ENCODE peak calls at places on chromosome 7, in six cellular contexts. N is CD8-positive, alpha-beta memory T cell; T is neuronal stem cell; Y is cardiac muscle cell; I is A549; Q is fibroblast of lung. A is an unnamed sample. For H3K9me3, the result is how much of the 10 kb centered on the place peaks cover.

GRCh38 chr7:36032362-36032818 is 120.7 kb upstream of the EEPD1 start:
- DNase-seq in N (no peak), T (no peak), Y (no peak), I (peak), Q (no peak), A (no peak)

GRCh38 chr7:113197274-113197673 is 78.9 kb upstream of the SMIM30 start:
- DNase-seq in N (no peak), T (no peak), Y (peak), I (no peak), Q (peak), A (no peak)

GRCh38 chr7:130009848-130010688 is 41.1 kb downstream of the ZC3HC1 start:
- DNase-seq in N (no peak), T (no peak), Y (peak), I (peak), Q (peak), A (no peak)

GRCh38 chr7:88480901-88481300 is 174.2 kb upstream of the STEAP4 start:
- DNase-seq in N (no peak), T (no peak), Y (no peak), I (no peak), Q (no peak), A (no peak)

GRCh38 chr7:50782376-50783208 is at the start of gene GRB10:
- DNase-seq in N (no peak), T (peak), Y (peak), I (no peak), Q (peak), A (no peak)

GRCh38 chr7:80614911-80615310 is 23.5 kb upstream of the CD36 start:
- DNase-seq in N (no peak), T (no peak), Y (peak), I (peak), Q (peak), A (no peak)

GRCh38 chr7:142516038-142516501 is 233.2 kb upstream of the PRSS1 start:
- DNase-seq in N (peak), T (peak), Y (peak), I (peak), Q (peak), A (peak)

GRCh38 chr7:87628780-87629569 is 777 bp downstream of the RUNDC3B start:
- DNase-seq in N (peak), T (no peak), Y (peak), I (peak), Q (no peak), A (peak)

GRCh38 chr7:116393654-116394053 is 105.9 kb upstream of the CAV2 start:
- DNase-seq in N (no peak), T (no peak), Y (peak), I (no peak), Q (peak), A (no peak)

GRCh38 chr7:113945018-113945938 is 26.5 kb upstream of the PPP1R3A start:
- DNase-seq in N (no peak), T (no peak), Y (no peak), I (no peak), Q (peak), A (no peak)

GRCh38 chr7:5217851-5218331 is 27.9 kb downstream of the WIPI2 start:
- DNase-seq in N (no peak), T (no peak), Y (no peak), I (no peak), Q (no peak), A (no peak)

GRCh38 chr7:96426027-96426426 is 104.1 kb upstream of the SLC25A13 start:
- DNase-seq in N (no peak), T (no peak), Y (peak), I (no peak), Q (peak), A (no peak)

GRCh38 chr7:14734839-14735321 is 167.7 kb downstream of the DGKB start:
- DNase-seq in N (no peak), T (peak), Y (no peak), I (no peak), Q (no peak), A (no peak)

GRCh38 chr7:131945313-131945831 is 388.9 kb upstream of the PODXL start:
- DNase-seq in N (no peak), T (peak), Y (peak), I (peak), Q (peak), A (no peak)

GRCh38 chr7:129228633-129229032 is 3.8 kb downstream of the AHCYL2 start:
- DNase-seq in N (no peak), T (no peak), Y (no peak), I (no peak), Q (no peak), A (no peak)

GRCh38 chr7:148589640-148590039 is 926 bp upstream of the C7orf33 start:
- DNase-seq in N (no peak), T (no peak), Y (no peak), I (no peak), Q (no peak), A (no peak)

GRCh38 chr7:149477494-149478443 is 16.9 kb upstream of the ZNF777 start:
- DNase-seq in N (no peak), T (no peak), Y (no peak), I (no peak), Q (no peak), A (no peak)

GRCh38 chr7:151470656-151471180 is 30.8 kb upstream of the CRYGN start:
- DNase-seq in N (no peak), T (peak), Y (no peak), I (no peak), Q (no peak), A (no peak)

GRCh38 chr7:6533893-6534804 is 17.1 kb downstream of the GRID2IP start:
- DNase-seq in N (no peak), T (no peak), Y (no peak), I (no peak), Q (no peak), A (no peak)

GRCh38 chr7:19944363-19945120 is 171.1 kb upstream of the TMEM196 start:
- DNase-seq in N (no peak), T (no peak), Y (no peak), I (no peak), Q (no peak), A (no peak)
- H3K4me3 ChIP-seq in N (no peak), T (no peak), Y (no peak), I (no peak), Q (no peak), A (no peak)

DNA sequence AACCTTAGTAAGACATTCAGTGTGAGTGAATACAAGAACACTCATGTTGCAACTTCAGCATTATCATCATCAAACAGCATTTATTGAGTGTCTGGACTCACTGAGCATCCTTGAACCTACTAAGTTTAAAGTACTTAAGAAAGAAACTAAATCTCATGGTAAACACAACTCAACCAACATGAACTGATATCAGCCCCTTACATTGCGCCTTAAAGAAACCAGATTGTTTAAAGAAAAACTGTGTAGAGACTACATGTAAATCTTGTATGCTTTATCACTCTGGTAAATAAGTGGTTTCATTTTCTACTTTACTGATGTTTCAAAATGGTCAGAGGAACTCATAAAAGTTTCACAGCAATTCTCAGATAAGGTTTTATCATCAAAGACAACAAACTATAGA is 157.5 kb upstream of the FERD3L start:
- DNase-seq in N (no peak), T (no peak), Y (no peak), I (no peak), Q (no peak), A (no peak)
- H3K9me3 ChIP-seq in N (under half), T (under half), Y (under half), I (under half), Q (under half), A (under half)

DNA sequence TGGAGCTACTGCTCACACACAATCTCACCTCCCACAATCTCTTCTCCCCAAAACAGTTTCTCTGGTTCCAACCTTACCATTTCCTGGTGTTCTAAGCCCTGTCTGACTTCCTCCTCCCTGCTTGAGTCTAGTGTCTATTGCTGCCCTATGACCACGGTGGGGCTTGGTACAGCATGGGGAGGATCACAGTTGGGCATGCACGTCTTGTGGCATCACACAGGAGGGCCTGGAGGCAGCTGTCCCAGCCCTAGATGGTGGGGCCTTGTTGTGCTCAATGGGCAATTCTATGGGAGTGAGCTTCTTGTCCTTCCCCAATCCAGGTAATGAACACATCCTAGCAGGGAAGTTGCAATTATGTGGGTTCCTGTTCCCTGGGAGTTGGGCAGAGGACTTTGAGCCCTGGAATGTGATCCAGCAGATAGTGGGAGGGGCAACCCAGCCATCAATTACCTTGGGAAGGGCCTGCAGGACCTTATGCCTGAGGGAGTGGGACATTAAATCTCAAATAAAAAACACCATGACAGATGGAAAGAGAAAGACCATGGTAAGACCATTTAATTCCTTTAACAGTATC is 10.8 kb upstream of the FAM3C start:
- DNase-seq in N (no peak), T (no peak), Y (no peak), I (no peak), Q (no peak), A (no peak)
- H3K27ac ChIP-seq in N (no peak), T (no peak), Y (no peak), I (no peak), Q (no peak), A (no peak)

DNA sequence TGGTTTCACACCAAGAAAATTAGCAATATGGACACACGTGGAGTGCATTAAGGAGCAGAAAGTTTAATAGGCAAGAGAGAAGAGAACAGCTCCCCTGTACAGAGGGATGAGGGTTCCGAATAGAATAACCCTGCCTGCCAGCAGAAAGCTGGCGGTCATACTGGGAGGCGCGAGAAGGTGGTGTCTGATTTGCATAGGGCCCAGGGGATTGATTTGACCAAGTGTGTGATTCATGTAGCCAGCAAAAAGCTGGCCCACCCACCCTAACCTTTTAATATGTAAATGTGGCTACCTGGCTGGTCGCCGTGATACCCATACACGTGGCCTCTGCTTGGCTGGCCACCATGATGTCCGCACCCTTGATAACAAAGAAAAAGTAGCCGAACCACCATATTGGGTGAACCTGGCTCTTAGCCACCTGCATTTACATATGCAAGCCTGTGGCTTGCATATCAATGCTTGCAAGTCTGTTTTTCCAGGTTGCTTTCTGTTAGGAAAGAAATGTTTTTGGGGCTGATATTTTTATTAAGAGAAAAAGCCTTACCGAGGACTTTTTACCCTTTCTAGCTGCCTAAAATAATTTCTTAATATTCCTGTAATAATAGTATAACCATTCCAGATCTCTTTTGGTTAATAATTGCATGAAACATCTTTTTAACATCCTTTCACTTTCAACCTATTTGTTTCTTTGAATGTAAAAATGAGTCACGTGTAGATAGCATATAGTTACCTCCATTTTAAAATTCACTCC is 20.5 kb upstream of the VWDE start:
- DNase-seq in N (no peak), T (no peak), Y (no peak), I (no peak), Q (no peak), A (no peak)
- H3K4me3 ChIP-seq in N (no peak), T (no peak), Y (no peak), I (no peak), Q (no peak), A (no peak)

DNA sequence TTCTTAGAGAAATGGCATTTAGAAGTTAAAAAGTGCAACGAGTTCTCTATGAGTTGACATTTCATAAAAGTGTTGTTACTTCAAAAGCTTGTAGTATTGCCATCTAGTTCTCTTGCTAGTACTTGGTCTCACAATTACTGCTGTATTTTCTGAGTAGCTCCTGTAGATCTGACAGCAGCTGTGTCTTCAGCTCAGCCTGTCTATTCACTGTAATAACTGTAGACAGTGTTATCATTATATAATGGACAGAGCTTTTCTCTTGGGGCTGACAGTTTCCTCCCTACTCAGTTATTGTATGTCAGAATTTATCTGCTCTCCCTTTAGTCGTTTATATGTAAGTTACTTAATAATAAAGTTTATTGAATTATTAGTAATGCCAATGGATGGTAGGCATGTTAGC is 388.7 kb upstream of the VSTM2A start:
- DNase-seq in N (no peak), T (no peak), Y (no peak), I (no peak), Q (no peak), A (no peak)
- H3K9me3 ChIP-seq in N (under half), T (under half), Y (under half), I (under half), Q (under half), A (under half)

DNA sequence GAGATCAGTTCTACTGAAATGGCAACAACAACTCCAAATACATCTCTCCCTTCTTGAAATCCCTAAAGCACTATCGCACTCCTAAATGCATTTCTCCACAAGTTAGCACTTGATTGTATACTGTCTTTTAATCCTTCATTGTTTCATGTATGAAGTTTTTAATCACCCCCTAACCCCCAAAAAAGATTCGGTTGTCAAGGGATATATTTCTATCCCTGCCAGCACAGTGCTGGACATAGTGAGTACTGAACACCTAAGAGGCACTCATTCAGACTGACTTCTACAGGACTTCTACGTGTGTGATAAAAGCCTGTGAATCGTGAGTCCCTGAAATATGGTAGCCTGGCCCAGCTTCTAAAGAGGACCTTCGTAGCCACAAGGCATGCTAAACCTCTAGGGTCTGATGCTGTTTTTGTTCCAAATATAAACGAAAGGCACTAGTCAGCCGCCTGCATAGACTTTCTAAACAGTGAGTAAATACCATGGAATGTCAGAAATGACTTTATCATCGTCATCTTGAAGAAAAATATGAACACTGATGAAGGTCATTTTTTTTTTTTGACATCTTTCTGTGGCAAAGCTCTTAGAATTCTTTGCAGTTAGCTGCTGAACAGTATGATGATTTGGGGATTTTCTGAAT is 14.6 kb upstream of the ZSCAN21 start:
- DNase-seq in N (no peak), T (no peak), Y (peak), I (peak), Q (peak), A (no peak)
- H3K27ac ChIP-seq in N (no peak), T (no peak), Y (no peak), I (peak), Q (peak), A (no peak)

DNA sequence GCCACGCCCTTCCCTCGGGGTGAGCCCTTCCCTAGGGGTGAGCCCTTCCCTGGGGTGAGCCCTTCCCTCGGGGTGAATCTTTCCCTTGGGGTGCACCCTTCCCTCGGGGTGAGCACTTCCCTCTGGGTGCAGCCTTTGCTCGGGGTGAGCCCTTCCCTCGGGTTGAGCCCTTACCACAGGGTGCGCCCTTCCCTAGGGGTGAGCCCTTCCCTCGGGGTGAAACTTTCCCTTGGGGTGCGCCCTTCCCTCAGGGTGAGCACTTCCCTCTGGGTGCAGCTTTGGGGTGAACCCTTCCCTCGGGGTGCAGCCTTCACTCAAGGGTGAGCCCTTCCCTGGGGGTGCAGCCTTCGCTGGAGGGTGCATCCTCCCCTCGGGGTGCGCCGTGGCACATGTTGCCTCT is 34.6 kb upstream of the INSIG1 start:
- DNase-seq in N (no peak), T (no peak), Y (no peak), I (no peak), Q (no peak), A (no peak)
- H3K4me3 ChIP-seq in N (no peak), T (no peak), Y (no peak), I (no peak), Q (no peak), A (no peak)

A was measured in CD4-positive, alpha-beta memory T cell.